ENCODE peak calls at places on chromosome 3, in five cellular contexts. U is uterus, P is progenitor cell of endocrine pancreas, R is upper lobe of right lung, M is HCEC 1CT. N is an unnamed sample.

GRCh38 chr3:98779936-98780335 is 16.8 kb downstream of the ST3GAL6 start:
- DNase-seq in R (no peak), P (no peak), M (peak), U (no peak), N (no peak)

GRCh38 chr3:189389346-189389745 is 217.6 kb downstream of the TPRG1 start:
- DNase-seq in R (no peak), P (no peak), M (no peak), U (no peak), N (no peak)

GRCh38 chr3:190321789-190322603 is at the start of gene CLDN1:
- DNase-seq in R (peak), U (peak), M (peak), P (peak), N (peak)

GRCh38 chr3:73623996-73624362 is 762 bp downstream of the PDZRN3 start:
- DNase-seq in U (peak), P (peak), M (peak), R (no peak), N (no peak)

GRCh38 chr3:52534281-52535183 is 875 bp upstream of the NT5DC2 start:
- DNase-seq in R (no peak), U (peak), M (no peak), P (no peak), N (no peak)

GRCh38 chr3:114557791-114558190 is 264.0 kb downstream of the TIGIT start:
- DNase-seq in R (no peak), M (peak), P (no peak), U (no peak), N (no peak)

GRCh38 chr3:114112696-114113095 is 56.2 kb downstream of the QTRT2 start:
- DNase-seq in U (no peak), P (no peak), R (no peak), M (no peak), N (no peak)

GRCh38 chr3:15367059-15367458 is 34.7 kb upstream of the SH3BP5 start:
- DNase-seq in U (no peak), R (no peak), M (peak), P (no peak), N (no peak)

GRCh38 chr3:111801697-111802655 is 57.1 kb upstream of the PHLDB2 start:
- DNase-seq in P (no peak), M (peak), U (peak), R (no peak), N (no peak)

GRCh38 chr3:49500408-49501257 is 30.6 kb downstream of the DAG1 start:
- DNase-seq in R (no peak), P (no peak), U (peak), M (peak), N (no peak)

GRCh38 chr3:53065841-53066480 is 20.1 kb upstream of the SFMBT1 start:
- DNase-seq in M (no peak), R (no peak), P (no peak), U (no peak), N (no peak)

GRCh38 chr3:10320320-10320677 is 613 bp downstream of the SEC13 start:
- DNase-seq in U (no peak), P (no peak), M (no peak), R (no peak), N (no peak)

GRCh38 chr3:38985581-38985980 is 66.2 kb downstream of the SCN11A start:
- DNase-seq in P (no peak), M (peak), R (no peak), U (no peak), N (no peak)

GRCh38 chr3:141876891-141877561 is 583 bp downstream of the ATP1B3 start:
- DNase-seq in U (peak), P (peak), R (peak), M (peak), N (peak)

GRCh38 chr3:153469162-153469561 is 307.1 kb downstream of the RAP2B start:
- DNase-seq in R (no peak), P (no peak), M (no peak), U (no peak), N (no peak)

GRCh38 chr3:190497809-190498208 is 16.1 kb upstream of the IL1RAP start:
- DNase-seq in M (peak), P (no peak), U (no peak), R (no peak), N (no peak)

GRCh38 chr3:61236556-61236955 is 14.7 kb downstream of the FHIT start:
- DNase-seq in R (no peak), U (no peak), M (no peak), P (no peak), N (no peak)

GRCh38 chr3:111538687-111539086 is 3.3 kb upstream of the CD96 start:
- DNase-seq in R (no peak), P (no peak), U (no peak), M (peak), N (no peak)

GRCh38 chr3:3184876-3185275 is 5.4 kb upstream of the CRBN start:
- DNase-seq in P (no peak), R (no peak), M (no peak), U (no peak), N (no peak)

GRCh38 chr3:194736896-194737600 is 51.4 kb downstream of the FAM43A start:
- DNase-seq in U (no peak), M (no peak), P (no peak), R (no peak), N (no peak)

GRCh38 chr3:180447156-180447555 is 154.8 kb upstream of the TTC14 start:
- DNase-seq in R (no peak), P (no peak), U (no peak), M (no peak), N (no peak)

GRCh38 chr3:40800343-40800742 is 275.6 kb downstream of the ZNF621 start:
- DNase-seq in R (no peak), P (no peak), U (peak), M (peak), N (no peak)

GRCh38 chr3:42682301-42683070 is 2.9 kb upstream of the KLHL40 start:
- DNase-seq in R (peak), P (no peak), M (no peak), U (no peak), N (no peak)

GRCh38 chr3:126646662-126647061 is 8.3 kb downstream of the TXNRD3 start:
- DNase-seq in R (no peak), P (no peak), U (no peak), M (no peak), N (no peak)

GRCh38 chr3:28901029-28901428 is 379.8 kb upstream of the RBMS3 start:
- DNase-seq in R (no peak), M (no peak), P (no peak), U (peak), N (no peak)

GRCh38 chr3:119240101-119240581 is 537 bp downstream of the B4GALT4 start:
- DNase-seq in P (peak), R (no peak), U (peak), M (peak), N (no peak)

GRCh38 chr3:71064288-71064975 is 519.1 kb downstream of the FOXP1 start:
- DNase-seq in P (peak), M (peak), R (peak), U (peak), N (peak)

GRCh38 chr3:72957303-72957702 is 39.3 kb upstream of the PPP4R2 start:
- DNase-seq in M (no peak), U (no peak), R (no peak), P (peak), N (no peak)

GRCh38 chr3:157122116-157122515 is 37.8 kb downstream of the CCNL1 start:
- DNase-seq in M (peak), R (no peak), U (peak), P (no peak), N (no peak)

GRCh38 chr3:39191773-39192172 is 622 bp downstream of the XIRP1 start:
- DNase-seq in M (no peak), R (no peak), U (no peak), P (no peak), N (no peak)